ENCODE peak calls at places on chromosomes 11 and 22, in seven cellular contexts. One of them, this sample, is unnamed.
A peak's percentile ranks its signal among the peaks of the same experiment; 100 is the strongest.

GRCh38 chr11:102552447-102553200 is 22.1 kb upstream of the MMP7 start:
- DNase-seq in stomach: peak; percentile 48
- DNase-seq in foreskin fibroblast: no peak
- DNase-seq in astrocyte of the spinal cord: peak; percentile 78
- DNase-seq in AG04450: peak; percentile 7
- DNase-seq in astrocyte: peak; percentile 94
- DNase-seq in A549: peak; percentile 58
- DNase-seq in this sample: no peak

GRCh38 chr11:73851046-73851764 is 25.4 kb downstream of the COA4 start:
- DNase-seq in stomach: no peak
- DNase-seq in foreskin fibroblast: no peak
- DNase-seq in astrocyte of the spinal cord: no peak
- DNase-seq in AG04450: no peak
- DNase-seq in astrocyte: no peak
- DNase-seq in A549: no peak
- DNase-seq in this sample: no peak

GRCh38 chr22:17257091-17257490 is 37.9 kb upstream of the ADA2 start:
- DNase-seq in stomach: no peak
- DNase-seq in foreskin fibroblast: no peak
- DNase-seq in astrocyte of the spinal cord: no peak
- DNase-seq in AG04450: no peak
- DNase-seq in astrocyte: no peak
- DNase-seq in A549: no peak
- DNase-seq in this sample: no peak

GRCh38 chr11:18392434-18393321 is 1.7 kb upstream of the LDHA start:
- DNase-seq in stomach: no peak
- DNase-seq in foreskin fibroblast: no peak
- DNase-seq in astrocyte of the spinal cord: no peak
- DNase-seq in AG04450: no peak
- DNase-seq in astrocyte: no peak
- DNase-seq in A549: no peak
- DNase-seq in this sample: no peak

GRCh38 chr11:17148536-17148935 is 59.2 kb downstream of the PIK3C2A start:
- DNase-seq in stomach: no peak
- DNase-seq in foreskin fibroblast: no peak
- DNase-seq in astrocyte of the spinal cord: peak; percentile 24
- DNase-seq in AG04450: no peak
- DNase-seq in astrocyte: peak; percentile 30
- DNase-seq in A549: no peak
- DNase-seq in this sample: no peak

GRCh38 chr11:67058506-67058905 is 1.9 kb downstream of the RHOD start:
- DNase-seq in stomach: no peak
- DNase-seq in foreskin fibroblast: no peak
- DNase-seq in astrocyte of the spinal cord: no peak
- DNase-seq in AG04450: no peak
- DNase-seq in astrocyte: no peak
- DNase-seq in A549: no peak
- DNase-seq in this sample: no peak

GRCh38 chr11:70556884-70557741 is 158.8 kb downstream of the CTTN start:
- DNase-seq in stomach: no peak
- DNase-seq in foreskin fibroblast: no peak
- DNase-seq in astrocyte of the spinal cord: peak; percentile 28
- DNase-seq in AG04450: no peak
- DNase-seq in astrocyte: peak; percentile 58
- DNase-seq in A549: no peak
- DNase-seq in this sample: no peak

GRCh38 chr22:46295277-46295971 is 1.2 kb upstream of the GTSE1 start:
- DNase-seq in stomach: no peak
- DNase-seq in foreskin fibroblast: no peak
- DNase-seq in astrocyte of the spinal cord: no peak
- DNase-seq in AG04450: no peak
- DNase-seq in astrocyte: no peak
- DNase-seq in A549: no peak
- DNase-seq in this sample: no peak

GRCh38 chr11:60345489-60345888 is 18.4 kb downstream of the MS4A6E start:
- DNase-seq in stomach: peak; percentile 46
- DNase-seq in foreskin fibroblast: no peak
- DNase-seq in astrocyte of the spinal cord: no peak
- DNase-seq in AG04450: no peak
- DNase-seq in astrocyte: no peak
- DNase-seq in A549: no peak
- DNase-seq in this sample: no peak

GRCh38 chr22:29078036-29078868 is 5.4 kb downstream of the KREMEN1 start:
- DNase-seq in stomach: no peak
- DNase-seq in foreskin fibroblast: no peak
- DNase-seq in astrocyte of the spinal cord: no peak
- DNase-seq in AG04450: no peak
- DNase-seq in astrocyte: no peak
- DNase-seq in A549: no peak
- DNase-seq in this sample: no peak

GRCh38 chr22:32589007-32589406 is 114.4 kb downstream of the FBXO7 start:
- DNase-seq in stomach: no peak
- DNase-seq in foreskin fibroblast: peak; percentile 7
- DNase-seq in astrocyte of the spinal cord: peak; percentile 3
- DNase-seq in AG04450: no peak
- DNase-seq in astrocyte: no peak
- DNase-seq in A549: no peak
- DNase-seq in this sample: no peak

GRCh38 chr22:46640293-46640692 is 20.1 kb downstream of the GRAMD4 start:
- DNase-seq in stomach: no peak
- DNase-seq in foreskin fibroblast: no peak
- DNase-seq in astrocyte of the spinal cord: no peak
- DNase-seq in AG04450: no peak
- DNase-seq in astrocyte: no peak
- DNase-seq in A549: no peak
- DNase-seq in this sample: no peak

GRCh38 chr11:34508514-34508913 is 5.1 kb downstream of the ELF5 start:
- DNase-seq in stomach: no peak
- DNase-seq in foreskin fibroblast: no peak
- DNase-seq in astrocyte of the spinal cord: no peak
- DNase-seq in AG04450: no peak
- DNase-seq in astrocyte: no peak
- DNase-seq in A549: no peak
- DNase-seq in this sample: no peak

GRCh38 chr11:96015911-96016565 is 92.1 kb upstream of the MTMR2 start:
- DNase-seq in stomach: no peak
- DNase-seq in foreskin fibroblast: no peak
- DNase-seq in astrocyte of the spinal cord: no peak
- DNase-seq in AG04450: no peak
- DNase-seq in astrocyte: no peak
- DNase-seq in A549: no peak
- DNase-seq in this sample: no peak

GRCh38 chr22:35376728-35377472 is 4.0 kb upstream of the HMOX1 start:
- DNase-seq in stomach: peak; percentile 91
- DNase-seq in foreskin fibroblast: peak; percentile 99
- DNase-seq in astrocyte of the spinal cord: peak; percentile 98
- DNase-seq in AG04450: peak; percentile 97
- DNase-seq in astrocyte: peak; percentile 96
- DNase-seq in A549: peak; percentile 75
- DNase-seq in this sample: peak; percentile 97
- H3K4me3 ChIP-seq in stomach: no peak overlapping the region
- H3K4me3 ChIP-seq in foreskin fibroblast: no peak overlapping the region
- H3K4me3 ChIP-seq in astrocyte of the spinal cord: no peak overlapping the region
- H3K4me3 ChIP-seq in AG04450: no peak overlapping the region
- H3K4me3 ChIP-seq in astrocyte: peak overlapping the region; percentile 30
- H3K4me3 ChIP-seq in A549: peak overlapping the region; percentile 2
- H3K4me3 ChIP-seq in this sample: no peak overlapping the region

DNA sequence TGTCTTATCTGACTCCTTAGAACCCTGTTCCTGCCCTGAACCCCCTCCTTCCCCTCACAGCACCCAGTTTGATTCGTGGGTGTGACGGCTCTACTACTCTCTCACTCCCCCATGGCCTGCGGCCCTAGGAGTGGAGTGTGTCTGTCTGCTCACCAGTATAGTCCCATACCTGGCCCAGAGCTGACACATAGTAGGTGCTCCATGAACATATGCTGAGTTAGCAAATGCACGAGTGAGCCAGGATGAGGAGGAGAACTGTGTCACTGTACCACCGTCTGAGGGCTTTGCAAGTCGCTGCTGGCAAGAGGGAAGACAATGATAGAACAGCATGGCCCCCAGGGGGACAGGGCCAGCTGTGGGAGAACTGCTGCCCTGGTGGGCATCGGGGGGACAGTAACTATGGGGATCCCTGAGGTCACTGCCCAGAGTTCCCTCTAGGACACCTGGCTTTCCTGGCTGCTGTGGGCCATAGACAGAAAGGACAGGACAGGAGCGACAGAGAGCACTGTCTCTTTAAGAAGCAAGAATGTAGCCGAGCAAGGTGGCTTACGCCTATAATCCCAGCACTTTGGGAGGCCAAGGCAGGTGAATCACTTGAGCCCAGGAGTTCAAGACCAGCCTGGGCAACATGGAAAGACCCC is 19.2 kb upstream of the KIAA0930 start:
- DNase-seq in stomach: no peak
- DNase-seq in foreskin fibroblast: no peak
- DNase-seq in astrocyte of the spinal cord: no peak
- DNase-seq in AG04450: no peak
- DNase-seq in astrocyte: no peak
- DNase-seq in A549: no peak
- DNase-seq in this sample: no peak
- H3K4me3 ChIP-seq in stomach: no peak overlapping the region
- H3K4me3 ChIP-seq in foreskin fibroblast: no peak overlapping the region
- H3K4me3 ChIP-seq in astrocyte of the spinal cord: no peak overlapping the region
- H3K4me3 ChIP-seq in AG04450: no peak overlapping the region
- H3K4me3 ChIP-seq in astrocyte: no peak overlapping the region
- H3K4me3 ChIP-seq in A549: no peak overlapping the region
- H3K4me3 ChIP-seq in this sample: no peak overlapping the region

GRCh38 chr11:128720522-128720985 is 26.7 kb downstream of the FLI1 start:
- DNase-seq in stomach: peak; percentile 42
- DNase-seq in foreskin fibroblast: no peak
- DNase-seq in astrocyte of the spinal cord: peak; percentile 65
- DNase-seq in AG04450: no peak
- DNase-seq in astrocyte: peak; percentile 42
- DNase-seq in A549: no peak
- DNase-seq in this sample: no peak
- H3K4me3 ChIP-seq in stomach: no peak overlapping the region
- H3K4me3 ChIP-seq in foreskin fibroblast: no peak overlapping the region
- H3K4me3 ChIP-seq in astrocyte of the spinal cord: no peak overlapping the region
- H3K4me3 ChIP-seq in AG04450: no peak overlapping the region
- H3K4me3 ChIP-seq in astrocyte: no peak overlapping the region
- H3K4me3 ChIP-seq in A549: no peak overlapping the region
- H3K4me3 ChIP-seq in this sample: no peak overlapping the region

GRCh38 chr22:50673231-50674126 is 856 bp downstream of the SHANK3 start:
- DNase-seq in stomach: no peak
- DNase-seq in foreskin fibroblast: no peak
- DNase-seq in astrocyte of the spinal cord: no peak
- DNase-seq in AG04450: no peak
- DNase-seq in astrocyte: no peak
- DNase-seq in A549: no peak
- DNase-seq in this sample: no peak

GRCh38 chr22:50671641-50672040 is 982 bp upstream of the SHANK3 start:
- DNase-seq in stomach: no peak
- DNase-seq in foreskin fibroblast: no peak
- DNase-seq in astrocyte of the spinal cord: no peak
- DNase-seq in AG04450: no peak
- DNase-seq in astrocyte: no peak
- DNase-seq in A549: no peak
- DNase-seq in this sample: no peak

GRCh38 chr22:50672041-50672440 is 582 bp upstream of the SHANK3 start:
- DNase-seq in stomach: no peak
- DNase-seq in foreskin fibroblast: no peak
- DNase-seq in astrocyte of the spinal cord: no peak
- DNase-seq in AG04450: no peak
- DNase-seq in astrocyte: no peak
- DNase-seq in A549: no peak
- DNase-seq in this sample: no peak

GRCh38 chr22:50674127-50674493 is 1.5 kb downstream of the SHANK3 start:
- DNase-seq in stomach: no peak
- DNase-seq in foreskin fibroblast: no peak
- DNase-seq in astrocyte of the spinal cord: no peak
- DNase-seq in AG04450: no peak
- DNase-seq in astrocyte: no peak
- DNase-seq in A549: no peak
- DNase-seq in this sample: no peak

DNA sequence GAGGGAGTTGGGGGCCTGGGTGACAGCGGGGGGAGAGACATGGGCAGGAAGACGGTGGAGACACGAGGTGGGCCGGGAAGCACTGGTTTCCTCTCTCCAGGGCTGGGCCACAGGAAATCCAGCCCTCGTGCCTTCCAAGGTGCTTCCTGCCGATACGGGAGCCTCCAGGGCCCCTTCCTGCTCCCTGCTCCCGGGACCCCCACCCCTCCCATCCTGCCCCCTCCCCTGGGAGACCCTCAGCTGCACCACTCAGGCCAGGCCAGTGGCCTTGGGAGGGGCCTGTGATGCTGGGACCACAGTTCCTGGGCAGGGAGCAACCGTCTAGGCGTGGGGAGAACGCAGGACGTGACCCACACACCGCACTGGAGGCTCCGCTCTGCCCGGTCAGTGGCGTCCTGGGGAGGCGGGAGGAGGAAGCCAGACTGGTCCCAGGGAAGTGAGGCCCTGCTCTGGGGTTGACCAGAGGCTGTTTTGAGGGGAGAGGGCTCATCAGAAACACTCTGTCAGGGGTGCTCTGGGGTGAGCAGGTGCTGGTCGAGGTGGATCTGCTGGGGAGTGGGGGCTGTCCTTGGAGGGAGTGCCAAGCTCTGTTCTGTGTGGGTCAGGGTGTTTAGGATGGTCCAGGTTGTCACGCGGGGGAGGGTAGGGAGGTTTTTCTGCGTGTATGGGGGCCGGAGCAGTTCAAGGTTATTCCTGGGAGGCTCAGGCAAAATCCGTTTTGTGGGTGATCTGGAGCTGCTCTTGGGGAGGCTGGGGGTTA is at the start of gene SHANK3:
- DNase-seq in stomach: no peak
- DNase-seq in foreskin fibroblast: no peak
- DNase-seq in astrocyte of the spinal cord: no peak
- DNase-seq in AG04450: no peak
- DNase-seq in astrocyte: no peak
- DNase-seq in A549: no peak
- DNase-seq in this sample: no peak
- H3K4me3 ChIP-seq in stomach: peak within 1 kb of the TSS; percentile 42
- H3K4me3 ChIP-seq in foreskin fibroblast: no peak within 1 kb of the TSS
- H3K4me3 ChIP-seq in astrocyte of the spinal cord: no peak within 1 kb of the TSS
- H3K4me3 ChIP-seq in AG04450: no peak within 1 kb of the TSS
- H3K4me3 ChIP-seq in astrocyte: no peak within 1 kb of the TSS
- H3K4me3 ChIP-seq in A549: peak within 1 kb of the TSS; percentile 58
- H3K4me3 ChIP-seq in this sample: peak within 1 kb of the TSS; percentile 38

GRCh38 chr11:121337740-121338272 is 45.2 kb downstream of the SC5D start:
- DNase-seq in stomach: no peak
- DNase-seq in foreskin fibroblast: no peak
- DNase-seq in astrocyte of the spinal cord: no peak
- DNase-seq in AG04450: no peak
- DNase-seq in astrocyte: no peak
- DNase-seq in A549: no peak
- DNase-seq in this sample: no peak

GRCh38 chr11:121337078-121337477 is 44.5 kb downstream of the SC5D start:
- DNase-seq in stomach: no peak
- DNase-seq in foreskin fibroblast: no peak
- DNase-seq in astrocyte of the spinal cord: no peak
- DNase-seq in AG04450: no peak
- DNase-seq in astrocyte: no peak
- DNase-seq in A549: no peak
- DNase-seq in this sample: no peak

GRCh38 chr11:121338536-121338935 is 46.0 kb downstream of the SC5D start:
- DNase-seq in stomach: no peak
- DNase-seq in foreskin fibroblast: no peak
- DNase-seq in astrocyte of the spinal cord: no peak
- DNase-seq in AG04450: no peak
- DNase-seq in astrocyte: no peak
- DNase-seq in A549: no peak
- DNase-seq in this sample: no peak

GRCh38 chr11:121341609-121342008 is 49.0 kb downstream of the SC5D start:
- DNase-seq in stomach: no peak
- DNase-seq in foreskin fibroblast: no peak
- DNase-seq in astrocyte of the spinal cord: no peak
- DNase-seq in AG04450: no peak
- DNase-seq in astrocyte: no peak
- DNase-seq in A549: no peak
- DNase-seq in this sample: no peak

GRCh38 chr11:121340010-121340580 is 47.5 kb downstream of the SC5D start:
- DNase-seq in stomach: no peak
- DNase-seq in foreskin fibroblast: no peak
- DNase-seq in astrocyte of the spinal cord: no peak
- DNase-seq in AG04450: no peak
- DNase-seq in astrocyte: no peak
- DNase-seq in A549: no peak
- DNase-seq in this sample: no peak
- H3K4me3 ChIP-seq in stomach: no peak overlapping the region
- H3K4me3 ChIP-seq in foreskin fibroblast: no peak overlapping the region
- H3K4me3 ChIP-seq in astrocyte of the spinal cord: no peak overlapping the region
- H3K4me3 ChIP-seq in AG04450: no peak overlapping the region
- H3K4me3 ChIP-seq in astrocyte: no peak overlapping the region
- H3K4me3 ChIP-seq in A549: no peak overlapping the region
- H3K4me3 ChIP-seq in this sample: no peak overlapping the region